ENCODE peak calls at places on chromosomes 4 and X, in four cellular contexts. B, H, M and Z are unnamed samples.

GRCh38 chrX:30220646-30221045 is 5.3 kb downstream of the MAGEB2 start:
- DNase-seq in B (no peak), H (no peak), M (no peak), Z (no peak)

GRCh38 chr4:5361968-5362367 is 310.7 kb downstream of the STK32B start:
- DNase-seq in B (peak), H (peak), M (peak), Z (peak)

GRCh38 chr4:28827866-28828265 is 1892.3 kb upstream of the PCDH7 start:
- DNase-seq in B (no peak), H (no peak), M (no peak), Z (no peak)

GRCh38 chr4:161252520-161253141 is 911.2 kb downstream of the FSTL5 start:
- DNase-seq in B (peak), H (peak), M (peak), Z (no peak)

GRCh38 chr4:84279678-84280077 is 219.4 kb downstream of the NKX6-1 start:
- DNase-seq in B (no peak), H (no peak), M (no peak), Z (peak)

GRCh38 chrX:69501433-69501832 is 2.7 kb upstream of the NALF2 start:
- DNase-seq in B (no peak), H (no peak), M (peak), Z (no peak)

GRCh38 chr4:51895816-51896408 is 53.0 kb downstream of the DCUN1D4 start:
- DNase-seq in B (peak), H (peak), M (peak), Z (peak)

GRCh38 chrX:19888419-19888879 is 1.0 kb upstream of the SH3KBP1 start:
- DNase-seq in B (peak), H (peak), M (peak), Z (peak)

GRCh38 chrX:86002076-86002896 is 45.1 kb downstream of the CHM start:
- DNase-seq in B (no peak), H (peak), M (peak), Z (peak)

GRCh38 chr4:3460926-3461325 is 2.2 kb upstream of the DOK7 start:
- DNase-seq in B (no peak), H (no peak), M (no peak), Z (no peak)

GRCh38 chr4:78671812-78672440 is 104.2 kb upstream of the BMP2K start:
- DNase-seq in B (no peak), H (no peak), M (no peak), Z (no peak)

GRCh38 chrX:130165703-130166502 is at the start of gene AIFM1:
- DNase-seq in B (peak), H (peak), M (peak), Z (peak)

GRCh38 chrX:130165181-130165702 is 399 bp downstream of the AIFM1 start:
- DNase-seq in B (no peak), H (no peak), M (no peak), Z (no peak)

GRCh38 chrX:130163350-130163851 is 2.2 kb downstream of the AIFM1 start:
- DNase-seq in B (no peak), H (no peak), M (no peak), Z (no peak)

GRCh38 chrX:130167040-130167439 is 1.4 kb upstream of the AIFM1 start:
- DNase-seq in B (peak), H (no peak), M (no peak), Z (no peak)

GRCh38 chrX:130166503-130166777 is 799 bp upstream of the AIFM1 start:
- DNase-seq in B (no peak), H (no peak), M (no peak), Z (no peak)
- H2AFZ ChIP-seq in B (peak), H (peak), M (no peak), Z (peak)

DNA sequence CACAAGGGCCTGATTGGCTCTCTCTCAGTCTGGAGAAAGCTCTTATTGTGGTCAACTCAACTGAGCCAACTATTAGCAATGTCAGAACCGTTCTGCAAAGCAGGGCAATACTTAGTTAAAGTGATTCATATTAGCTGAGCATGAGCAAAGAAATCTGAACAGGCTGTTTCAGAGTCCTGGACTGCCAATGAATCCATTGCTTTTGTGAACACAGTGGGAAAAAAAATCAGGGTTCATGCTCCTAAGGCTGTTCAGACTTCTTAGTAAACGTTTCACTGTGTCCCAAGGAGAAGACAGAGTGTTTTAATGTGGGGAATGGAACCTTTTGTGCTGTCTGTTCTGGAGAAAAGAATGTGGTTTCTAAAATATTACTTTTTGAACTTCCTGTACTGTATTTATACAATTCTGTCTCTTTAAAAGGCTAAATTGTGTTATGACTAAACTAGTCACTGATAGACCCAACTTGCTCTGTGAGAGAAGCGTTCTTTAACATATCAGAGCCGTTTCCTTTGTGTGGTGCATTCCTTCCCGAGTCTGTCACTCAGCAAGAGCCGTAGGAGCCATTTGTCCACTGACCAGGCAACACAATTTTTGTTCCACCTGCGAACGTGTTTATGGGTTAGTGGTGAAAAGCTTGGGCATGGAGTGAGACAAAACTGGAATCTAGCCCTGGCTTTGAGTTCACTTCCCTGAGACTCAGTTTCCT is 366.1 kb downstream of the FBXO8 start:
- DNase-seq in B (no peak), H (peak), M (peak), Z (peak)
- H2AFZ ChIP-seq in B (no peak), H (peak), M (peak), Z (peak)

DNA sequence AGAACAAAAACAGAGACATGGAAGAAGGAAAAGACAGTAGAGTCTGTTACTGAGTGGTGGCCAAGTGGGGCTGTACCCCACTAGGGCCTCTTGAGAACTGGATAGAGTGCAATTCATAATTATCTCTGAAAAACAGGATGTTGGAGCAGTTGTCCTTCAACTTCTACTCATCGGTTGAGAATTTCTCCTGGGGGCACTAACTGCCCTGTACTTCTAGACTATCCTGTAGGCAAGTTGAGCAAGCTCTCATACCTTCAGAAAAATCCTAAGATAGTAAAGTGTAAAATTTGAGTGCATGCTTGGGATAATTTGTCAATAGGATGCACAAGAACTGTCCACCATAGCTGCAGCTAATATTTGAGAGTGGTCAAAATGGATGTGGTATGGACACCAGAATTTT is 179.7 kb upstream of the CNKSR2 start:
- DNase-seq in B (no peak), H (no peak), M (no peak), Z (no peak)
- H2AFZ ChIP-seq in B (no peak), H (no peak), M (no peak), Z (no peak)

GRCh38 chr4:112523008-112523440 is 7.0 kb upstream of the NEUROG2 start:
- DNase-seq in B (peak), H (peak), M (peak), Z (peak)
- H2AFZ ChIP-seq in B (peak), H (peak), M (peak), Z (peak)

GRCh38 chr4:99381588-99382175 is 29.1 kb upstream of the ADH1C start:
- DNase-seq in B (no peak), H (no peak), M (no peak), Z (no peak)

GRCh38 chr4:99379571-99379970 is 27.0 kb upstream of the ADH1C start:
- DNase-seq in B (no peak), H (peak), M (no peak), Z (no peak)

GRCh38 chr4:99383381-99383780 is 30.8 kb upstream of the ADH1C start:
- DNase-seq in B (no peak), H (peak), M (no peak), Z (no peak)

GRCh38 chr4:99382745-99383360 is 30.3 kb upstream of the ADH1C start:
- DNase-seq in B (no peak), H (peak), M (no peak), Z (no peak)

GRCh38 chr4:99383833-99384392 is 31.4 kb upstream of the ADH1C start:
- DNase-seq in B (no peak), H (peak), M (no peak), Z (peak)
- H2AFZ ChIP-seq in B (no peak), H (no peak), M (peak), Z (no peak)

DNA sequence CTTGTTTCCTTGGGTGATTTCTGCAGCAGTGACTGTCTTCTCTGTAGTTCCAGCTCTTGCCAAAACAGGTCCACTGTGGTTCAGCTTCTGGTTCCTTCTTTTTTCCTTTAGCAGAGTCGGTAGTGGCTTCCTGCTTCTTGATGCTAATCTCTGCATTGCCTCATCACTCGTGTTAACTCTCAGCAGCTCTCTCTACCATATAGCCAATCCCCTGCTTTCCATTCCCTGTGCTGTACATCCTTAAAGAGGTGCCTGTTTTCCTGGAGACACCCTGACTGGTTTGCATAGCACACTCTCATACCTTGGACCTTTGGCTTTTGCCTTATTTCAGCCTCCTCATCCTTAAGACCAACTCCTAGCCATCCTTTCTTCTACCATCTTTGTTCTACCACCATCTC is 191.2 kb upstream of the LNX1 start:
- DNase-seq in B (no peak), H (peak), M (no peak), Z (no peak)
- H2AFZ ChIP-seq in B (no peak), H (peak), M (no peak), Z (peak)

DNA sequence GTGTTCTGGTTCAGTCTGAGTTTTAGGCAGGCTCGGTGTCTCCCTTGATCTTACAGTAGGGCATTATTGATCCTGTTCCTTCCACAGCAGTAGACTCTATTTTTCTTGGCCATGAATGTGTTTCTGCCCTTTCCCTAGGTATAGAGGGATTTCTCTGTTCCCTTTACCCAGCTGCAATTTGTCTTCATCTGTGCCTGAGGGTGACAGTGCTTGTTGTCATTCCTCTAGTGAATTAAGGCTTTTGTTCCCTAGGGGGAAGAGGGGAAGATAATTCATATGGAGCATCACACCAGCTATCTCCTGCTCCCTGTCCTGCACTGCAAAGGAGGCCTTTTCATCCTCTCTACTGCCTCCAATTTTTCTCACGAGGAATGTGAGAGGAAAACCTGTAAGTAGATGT is 39.7 kb upstream of the CXorf51A start:
- DNase-seq in B (no peak), H (no peak), M (no peak), Z (no peak)
- H2AFZ ChIP-seq in B (no peak), H (no peak), M (no peak), Z (no peak)

GRCh38 chrX:56503941-56504673 is 59.3 kb upstream of the UBQLN2 start:
- DNase-seq in B (no peak), H (no peak), M (peak), Z (no peak)

GRCh38 chrX:56505866-56506265 is 57.6 kb upstream of the UBQLN2 start:
- DNase-seq in B (no peak), H (no peak), M (no peak), Z (no peak)
- H2AFZ ChIP-seq in B (no peak), H (no peak), M (no peak), Z (no peak)